ENCODE peak calls at places on chromosomes 4 and X, in four cellular contexts. One of them, this sample, is unnamed.

GRCh38 chrX:69128573-69128972 is 36.7 kb downstream of the PJA1 start:
- DNase-seq in HepG2: no peak
- DNase-seq in H1: no peak
- DNase-seq in IMR-90: no peak
- DNase-seq in this sample: no peak

GRCh38 chrX:9677098-9677739 is 88.4 kb downstream of the GPR143 start:
- DNase-seq in IMR-90: peak; percentile 64
- DNase-seq in H1: no peak
- DNase-seq in HepG2: no peak
- DNase-seq in this sample: no peak

GRCh38 chr4:84503495-84504437 is 4.7 kb upstream of the NKX6-1 start:
- DNase-seq in IMR-90: peak; percentile 66
- DNase-seq in H1: no peak
- DNase-seq in HepG2: peak; percentile 46
- DNase-seq in this sample: peak; percentile 56

GRCh38 chrX:18888281-18888680 is 95.6 kb downstream of the PHKA2 start:
- DNase-seq in IMR-90: no peak
- DNase-seq in HepG2: no peak
- DNase-seq in H1: no peak
- DNase-seq in this sample: no peak

GRCh38 chr4:149553959-149554520 is 261.6 kb downstream of the IQCM start:
- DNase-seq in H1: no peak
- DNase-seq in IMR-90: no peak
- DNase-seq in HepG2: no peak
- DNase-seq in this sample: no peak

GRCh38 chr4:112130903-112131302 is 14.4 kb upstream of the FAM241A start:
- DNase-seq in HepG2: no peak
- DNase-seq in IMR-90: no peak
- DNase-seq in H1: no peak
- DNase-seq in this sample: no peak

GRCh38 chrX:139112432-139112831 is 400.9 kb upstream of the FGF13 start:
- DNase-seq in H1: no peak
- DNase-seq in IMR-90: no peak
- DNase-seq in HepG2: no peak
- DNase-seq in this sample: no peak

GRCh38 chr4:58192217-58192616 is 1082.0 kb upstream of the IGFBP7 start:
- DNase-seq in HepG2: no peak
- DNase-seq in H1: peak; percentile 25
- DNase-seq in IMR-90: no peak
- DNase-seq in this sample: no peak

GRCh38 chr4:38871593-38871992 is 4.0 kb downstream of the FAM114A1 start:
- DNase-seq in IMR-90: peak; percentile 28
- DNase-seq in HepG2: no peak
- DNase-seq in H1: no peak
- DNase-seq in this sample: no peak

GRCh38 chr4:40514409-40515025 is 115.1 kb downstream of the RBM47 start:
- DNase-seq in H1: no peak
- DNase-seq in HepG2: peak; percentile 51
- DNase-seq in IMR-90: no peak
- DNase-seq in this sample: peak; percentile 39

GRCh38 chr4:88791274-88791673 is 93.6 kb upstream of the NAP1L5 start:
- DNase-seq in HepG2: peak; percentile 14
- DNase-seq in H1: no peak
- DNase-seq in IMR-90: peak; percentile 23
- DNase-seq in this sample: no peak

GRCh38 chr4:17814140-17814539 is 3.4 kb downstream of the NCAPG start:
- DNase-seq in HepG2: no peak
- DNase-seq in H1: no peak
- DNase-seq in IMR-90: peak; percentile 59
- DNase-seq in this sample: no peak

GRCh38 chr4:61532324-61532723 is 332.2 kb downstream of the ADGRL3 start:
- DNase-seq in HepG2: no peak
- DNase-seq in H1: no peak
- DNase-seq in IMR-90: peak; percentile 41
- DNase-seq in this sample: no peak

GRCh38 chr4:128757712-128758111 is 51.8 kb upstream of the JADE1 start:
- DNase-seq in HepG2: no peak
- DNase-seq in IMR-90: peak; percentile 23
- DNase-seq in H1: no peak
- DNase-seq in this sample: no peak

GRCh38 chr4:19492611-19493010 is 759.1 kb upstream of the SLIT2 start:
- DNase-seq in IMR-90: peak; percentile 56
- DNase-seq in H1: no peak
- DNase-seq in HepG2: no peak
- DNase-seq in this sample: no peak

GRCh38 chr4:87251104-87251503 is 30.7 kb upstream of the KLHL8 start:
- DNase-seq in H1: no peak
- DNase-seq in HepG2: no peak
- DNase-seq in IMR-90: no peak
- DNase-seq in this sample: no peak

GRCh38 chr4:116882503-116882902 is 202.9 kb downstream of the TRAM1L1 start:
- DNase-seq in IMR-90: no peak
- DNase-seq in HepG2: no peak
- DNase-seq in H1: no peak
- DNase-seq in this sample: no peak

GRCh38 chr4:9898596-9899345 is 117.3 kb downstream of the DRD5 start:
- DNase-seq in HepG2: peak; percentile 11
- DNase-seq in IMR-90: peak; percentile 16
- DNase-seq in H1: peak; percentile 71
- DNase-seq in this sample: peak; percentile 31

GRCh38 chr4:108360857-108361820 is 192.4 kb upstream of the LEF1 start:
- DNase-seq in IMR-90: peak; percentile 60
- DNase-seq in HepG2: no peak
- DNase-seq in H1: peak; percentile 15
- DNase-seq in this sample: no peak

GRCh38 chr4:158996669-158997074 is 106.2 kb upstream of the RAPGEF2 start:
- DNase-seq in HepG2: no peak
- DNase-seq in H1: no peak
- DNase-seq in IMR-90: peak; percentile 97
- DNase-seq in this sample: peak; percentile 87

GRCh38 chr4:10008208-10009005 is 12.9 kb downstream of the SLC2A9 start:
- DNase-seq in H1: no peak
- DNase-seq in HepG2: no peak
- DNase-seq in IMR-90: peak; percentile 45
- DNase-seq in this sample: no peak

GRCh38 chr4:5780831-5781480 is 70.0 kb downstream of the EVC start:
- DNase-seq in H1: no peak
- DNase-seq in IMR-90: peak; percentile 72
- DNase-seq in HepG2: no peak
- DNase-seq in this sample: no peak

GRCh38 chr4:65249111-65249510 is 421.2 kb downstream of the EPHA5 start:
- DNase-seq in H1: no peak
- DNase-seq in IMR-90: no peak
- DNase-seq in HepG2: no peak
- DNase-seq in this sample: no peak

GRCh38 chr4:66736593-66736992 is 808.7 kb downstream of the CENPC start:
- DNase-seq in HepG2: peak; percentile 5
- DNase-seq in H1: no peak
- DNase-seq in IMR-90: no peak
- DNase-seq in this sample: no peak

GRCh38 chr4:21795091-21795490 is 153.5 kb downstream of the KCNIP4 start:
- DNase-seq in HepG2: no peak
- DNase-seq in H1: no peak
- DNase-seq in IMR-90: peak; percentile 18
- DNase-seq in this sample: no peak

GRCh38 chrX:108537005-108537404 is 97.4 kb downstream of the COL4A5 start:
- DNase-seq in HepG2: peak; percentile 22
- DNase-seq in H1: no peak
- DNase-seq in IMR-90: peak; percentile 38
- DNase-seq in this sample: peak; percentile 9

DNA sequence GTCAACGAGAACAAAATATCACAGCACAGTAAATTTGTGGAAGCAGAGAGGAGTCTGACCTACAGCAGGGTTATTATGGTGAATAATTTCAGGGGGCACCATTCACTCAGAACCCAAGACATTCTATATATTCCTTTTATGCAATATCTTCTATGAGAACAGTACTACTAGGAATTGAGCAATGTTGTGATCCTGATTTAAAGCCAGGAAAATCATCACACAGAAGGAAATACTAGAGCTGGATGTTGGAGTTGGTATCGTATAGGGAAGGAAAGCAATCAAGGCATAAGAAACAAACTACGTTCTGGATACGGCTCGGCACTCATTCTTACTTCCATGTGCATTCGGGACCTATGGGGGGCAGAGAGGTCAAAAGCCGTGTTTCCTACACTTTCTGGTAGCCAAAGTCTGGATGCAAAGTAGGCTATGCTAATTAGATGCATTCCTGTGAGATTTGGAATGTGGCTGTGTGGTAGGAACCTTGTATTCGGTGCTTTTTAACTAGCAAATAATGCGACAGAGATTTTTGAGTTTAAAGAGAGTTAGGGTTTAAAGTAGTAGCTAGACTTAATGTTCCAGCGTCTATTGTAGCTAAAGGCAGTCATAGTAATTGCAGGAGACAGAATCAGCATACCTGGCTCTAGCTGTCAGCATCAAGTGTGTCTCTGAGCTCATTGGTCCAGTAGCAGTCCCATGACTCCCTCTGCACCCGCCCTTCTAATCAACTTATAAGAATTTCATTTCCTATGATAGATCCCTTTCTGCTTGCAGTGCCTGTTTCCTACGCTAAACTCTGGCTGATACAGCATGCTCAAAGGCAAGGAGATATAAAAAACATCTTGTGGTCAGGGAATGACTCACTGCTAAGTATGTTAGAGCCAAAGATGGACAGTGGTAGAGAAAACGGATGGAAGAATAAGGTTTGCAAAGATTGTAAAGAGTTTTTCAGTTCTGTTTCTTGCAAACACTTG is 43.3 kb upstream of the PDGFC start:
- DNase-seq in IMR-90: peak; percentile 96
- DNase-seq in H1: no peak
- DNase-seq in HepG2: no peak
- DNase-seq in this sample: no peak
- TF ChIP-seq MAFK in IMR-90: peak; percentile 29
- TF ChIP-seq MAFK in H1: no peak
- TF ChIP-seq MAFK in HepG2: no peak
- TF ChIP-seq MAFK in this sample: no peak

GRCh38 chrX:123330229-123330942 is 146.3 kb downstream of the GRIA3 start:
- DNase-seq in HepG2: no peak
- DNase-seq in H1: no peak
- DNase-seq in IMR-90: no peak
- DNase-seq in this sample: no peak

GRCh38 chrX:123322531-123322930 is 138.5 kb downstream of the GRIA3 start:
- DNase-seq in H1: no peak
- DNase-seq in HepG2: no peak
- DNase-seq in IMR-90: no peak
- DNase-seq in this sample: no peak

GRCh38 chrX:123320622-123321021 is 136.5 kb downstream of the GRIA3 start:
- DNase-seq in IMR-90: no peak
- DNase-seq in HepG2: no peak
- DNase-seq in H1: no peak
- DNase-seq in this sample: no peak

GRCh38 chrX:123324628-123325027 is 140.6 kb downstream of the GRIA3 start:
- DNase-seq in HepG2: no peak
- DNase-seq in IMR-90: no peak
- DNase-seq in H1: no peak
- DNase-seq in this sample: no peak
- H3K4me1 ChIP-seq in HepG2: no peaks in the 10 kb centered on the region
- H3K4me1 ChIP-seq in IMR-90: no peaks in the 10 kb centered on the region
- H3K4me1 ChIP-seq in H1: peaks cover 6% of the 10 kb centered on the region
- H3K4me1 ChIP-seq in this sample: no peaks in the 10 kb centered on the region

GRCh38 chr4:99587302-99587701 is 12.7 kb downstream of the MTTP start:
- DNase-seq in H1: no peak
- DNase-seq in HepG2: no peak
- DNase-seq in IMR-90: no peak
- DNase-seq in this sample: no peak

GRCh38 chr4:99585521-99585920 is 10.9 kb downstream of the MTTP start:
- DNase-seq in H1: no peak
- DNase-seq in HepG2: no peak
- DNase-seq in IMR-90: no peak
- DNase-seq in this sample: no peak

GRCh38 chr4:99586322-99586721 is 11.7 kb downstream of the MTTP start:
- DNase-seq in H1: no peak
- DNase-seq in HepG2: no peak
- DNase-seq in IMR-90: no peak
- DNase-seq in this sample: no peak

GRCh38 chr4:99587803-99588202 is 13.2 kb downstream of the MTTP start:
- DNase-seq in H1: no peak
- DNase-seq in HepG2: no peak
- DNase-seq in IMR-90: no peak
- DNase-seq in this sample: no peak

DNA sequence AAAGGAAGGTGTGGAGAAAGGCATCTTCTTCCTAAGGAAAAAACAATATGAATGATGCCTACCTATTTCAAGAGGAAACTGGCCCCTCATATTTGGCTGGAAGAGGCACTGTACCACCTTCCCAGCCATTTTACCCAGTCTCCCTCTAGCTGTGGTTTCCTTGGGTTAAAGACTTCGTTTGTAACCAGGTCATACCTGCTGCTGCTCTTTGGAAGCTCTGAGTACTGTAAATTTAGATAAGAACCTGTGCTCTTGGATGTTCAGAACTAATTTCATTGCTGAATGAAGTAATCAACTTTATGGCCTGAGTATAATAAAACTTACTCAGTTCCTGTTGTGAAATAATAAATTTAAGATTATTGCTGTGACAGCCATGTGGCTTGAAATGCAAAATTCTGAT is 12.1 kb downstream of the MTTP start:
- DNase-seq in H1: no peak
- DNase-seq in IMR-90: no peak
- DNase-seq in HepG2: no peak
- DNase-seq in this sample: no peak
- TF ChIP-seq CTCF in H1: no peak
- TF ChIP-seq CTCF in IMR-90: no peak
- TF ChIP-seq CTCF in HepG2: no peak
- TF ChIP-seq CTCF in this sample: no peak

GRCh38 chrX:1658083-1658463 is 43.2 kb downstream of the ASMT start:
- DNase-seq in H1: no peak
- DNase-seq in HepG2: no peak
- DNase-seq in IMR-90: no peak
- DNase-seq in this sample: peak; percentile 14
- TF ChIP-seq MAFK in H1: no peak
- TF ChIP-seq MAFK in HepG2: no peak
- TF ChIP-seq MAFK in IMR-90: no peak
- TF ChIP-seq MAFK in this sample: no peak

GRCh38 chr4:152665691-152666410 is 13.9 kb downstream of the TMEM154 start:
- DNase-seq in IMR-90: no peak
- DNase-seq in H1: no peak
- DNase-seq in HepG2: no peak
- DNase-seq in this sample: no peak

GRCh38 chr4:152667781-152668180 is 12.0 kb downstream of the TMEM154 start:
- DNase-seq in IMR-90: no peak
- DNase-seq in HepG2: no peak
- DNase-seq in H1: no peak
- DNase-seq in this sample: no peak

GRCh38 chr4:152663203-152664066 is 16.4 kb downstream of the TMEM154 start:
- DNase-seq in IMR-90: no peak
- DNase-seq in HepG2: no peak
- DNase-seq in H1: no peak
- DNase-seq in this sample: no peak

GRCh38 chr4:152668338-152668964 is 11.3 kb downstream of the TMEM154 start:
- DNase-seq in IMR-90: no peak
- DNase-seq in HepG2: no peak
- DNase-seq in H1: no peak
- DNase-seq in this sample: no peak

GRCh38 chr4:152666946-152667345 is 12.9 kb downstream of the TMEM154 start:
- DNase-seq in HepG2: no peak
- DNase-seq in IMR-90: no peak
- DNase-seq in H1: no peak
- DNase-seq in this sample: no peak
- H3K4me1 ChIP-seq in HepG2: no peaks in the 10 kb centered on the region
- H3K4me1 ChIP-seq in IMR-90: no peaks in the 10 kb centered on the region
- H3K4me1 ChIP-seq in H1: peaks cover 3% of the 10 kb centered on the region
- H3K4me1 ChIP-seq in this sample: no peaks in the 10 kb centered on the region

This sample was measured in A549.